ENCODE peak calls at places on chromosomes 5 and 9, in eight cellular contexts. W is B cell, J is tibial artery, Y is HFFc6, O is PC-9, X is AG04450, K is A549, A is RWPE1. U is an unnamed sample.

GRCh38 chr5:143219696-143220095 is 183.8 kb downstream of the NR3C1 start:
- DNase-seq in W (no peak), J (no peak), Y (peak), O (no peak), X (no peak), K (no peak), A (no peak), U (no peak)

GRCh38 chr9:133247632-133248031 is 27.4 kb downstream of the ABO start:
- DNase-seq in W (no peak), J (no peak), Y (no peak), O (no peak), X (no peak), K (no peak), A (no peak), U (no peak)

GRCh38 chr5:9545959-9546851 is at the start of gene SEMA5A:
- DNase-seq in W (no peak), J (peak), Y (peak), O (peak), X (no peak), K (no peak), A (peak), U (no peak)

GRCh38 chr9:96071245-96072124 is 196.0 kb downstream of the ERCC6L2 start:
- DNase-seq in W (no peak), J (no peak), Y (peak), O (no peak), X (no peak), K (peak), A (peak), U (no peak)

GRCh38 chr9:89903076-89903475 is 298.3 kb downstream of the GADD45G start:
- DNase-seq in W (no peak), J (no peak), Y (no peak), O (no peak), X (no peak), K (no peak), A (no peak), U (no peak)

GRCh38 chr5:14552017-14552416 is 29.6 kb upstream of the OTULINL start:
- DNase-seq in W (no peak), J (peak), Y (no peak), O (no peak), X (no peak), K (no peak), A (no peak), U (no peak)

GRCh38 chr5:28301676-28302075 is 1263.3 kb upstream of the CDH9 start:
- DNase-seq in W (no peak), J (no peak), Y (no peak), O (peak), X (no peak), K (no peak), A (peak), U (no peak)

GRCh38 chr5:169242175-169242848 is 58.6 kb downstream of the SLIT3 start:
- DNase-seq in W (no peak), J (no peak), Y (no peak), O (no peak), X (no peak), K (no peak), A (no peak), U (no peak)

GRCh38 chr5:173321886-173322285 is 6.3 kb downstream of the STC2 start:
- DNase-seq in W (no peak), J (no peak), Y (peak), O (no peak), X (no peak), K (no peak), A (no peak), U (no peak)

GRCh38 chr5:173750538-173751265 is 134.3 kb upstream of the BOD1 start:
- DNase-seq in W (no peak), J (no peak), Y (no peak), O (no peak), X (no peak), K (no peak), A (no peak), U (no peak)

GRCh38 chr9:114678847-114679246 is 3.1 kb downstream of the TEX48 start:
- DNase-seq in W (no peak), J (no peak), Y (no peak), O (no peak), X (no peak), K (no peak), A (no peak), U (no peak)

GRCh38 chr5:134467231-134467630 is 55.5 kb upstream of the CDKN2AIPNL start:
- DNase-seq in W (no peak), J (no peak), Y (no peak), O (no peak), X (no peak), K (no peak), A (no peak), U (no peak)

GRCh38 chr9:77648458-77649108 is 461 bp upstream of the GNA14 start:
- DNase-seq in W (no peak), J (peak), Y (no peak), O (peak), X (no peak), K (no peak), A (peak), U (no peak)

GRCh38 chr5:134879456-134879855 is 5.3 kb downstream of the TXNDC15 start:
- DNase-seq in W (no peak), J (no peak), Y (no peak), O (no peak), X (no peak), K (no peak), A (no peak), U (no peak)

GRCh38 chr5:1892685-1893445 is 10.1 kb upstream of the IRX4 start:
- DNase-seq in W (no peak), J (no peak), Y (no peak), O (no peak), X (no peak), K (no peak), A (no peak), U (no peak)

GRCh38 chr9:86821011-86821845 is 126.1 kb downstream of the GAS1 start:
- DNase-seq in W (no peak), J (no peak), Y (no peak), O (no peak), X (no peak), K (no peak), A (no peak), U (no peak)

GRCh38 chr9:113892861-113893491 is 16.9 kb downstream of the ZNF618 start:
- DNase-seq in W (no peak), J (no peak), Y (no peak), O (no peak), X (no peak), K (no peak), A (no peak), U (no peak)

GRCh38 chr9:12391839-12392509 is 301.2 kb upstream of the TYRP1 start:
- DNase-seq in W (no peak), J (no peak), Y (no peak), O (no peak), X (no peak), K (no peak), A (no peak), U (no peak)

GRCh38 chr5:111680737-111681413 is 76.1 kb downstream of the NREP start:
- DNase-seq in W (no peak), J (peak), Y (peak), O (peak), X (peak), K (peak), A (peak), U (no peak)

GRCh38 chr5:57405984-57406383 is 76.6 kb downstream of the ACTBL2 start:
- DNase-seq in W (no peak), J (no peak), Y (no peak), O (no peak), X (no peak), K (no peak), A (no peak), U (no peak)

GRCh38 chr5:4553968-4554367 is 586.2 kb upstream of the ADAMTS16 start:
- DNase-seq in W (no peak), J (no peak), Y (no peak), O (no peak), X (no peak), K (no peak), A (no peak), U (no peak)

GRCh38 chr9:20658677-20659473 is 25.2 kb upstream of the FOCAD start:
- DNase-seq in W (no peak), J (no peak), Y (no peak), O (no peak), X (no peak), K (peak), A (no peak), U (no peak)

GRCh38 chr9:114643001-114643400 is 14.6 kb downstream of the TEX53 start:
- DNase-seq in W (no peak), J (no peak), Y (no peak), O (no peak), X (no peak), K (no peak), A (no peak), U (no peak)

GRCh38 chr9:69215774-69216482 is 41.9 kb downstream of the TJP2 start:
- DNase-seq in W (no peak), J (no peak), Y (no peak), O (no peak), X (no peak), K (no peak), A (no peak), U (no peak)

GRCh38 chr5:91206734-91207133 is 176.4 kb downstream of the ARRDC3 start:
- DNase-seq in W (no peak), J (no peak), Y (peak), O (no peak), X (no peak), K (no peak), A (no peak), U (no peak)

GRCh38 chr5:154197801-154198461 is 7.4 kb downstream of the GALNT10 start:
- DNase-seq in W (no peak), J (no peak), Y (peak), O (peak), X (no peak), K (peak), A (peak), U (peak)

GRCh38 chr5:64767959-64768357 is 533 bp downstream of the SREK1IP1 start:
- DNase-seq in W (no peak), J (no peak), Y (no peak), O (no peak), X (no peak), K (no peak), A (no peak), U (no peak)

DNA sequence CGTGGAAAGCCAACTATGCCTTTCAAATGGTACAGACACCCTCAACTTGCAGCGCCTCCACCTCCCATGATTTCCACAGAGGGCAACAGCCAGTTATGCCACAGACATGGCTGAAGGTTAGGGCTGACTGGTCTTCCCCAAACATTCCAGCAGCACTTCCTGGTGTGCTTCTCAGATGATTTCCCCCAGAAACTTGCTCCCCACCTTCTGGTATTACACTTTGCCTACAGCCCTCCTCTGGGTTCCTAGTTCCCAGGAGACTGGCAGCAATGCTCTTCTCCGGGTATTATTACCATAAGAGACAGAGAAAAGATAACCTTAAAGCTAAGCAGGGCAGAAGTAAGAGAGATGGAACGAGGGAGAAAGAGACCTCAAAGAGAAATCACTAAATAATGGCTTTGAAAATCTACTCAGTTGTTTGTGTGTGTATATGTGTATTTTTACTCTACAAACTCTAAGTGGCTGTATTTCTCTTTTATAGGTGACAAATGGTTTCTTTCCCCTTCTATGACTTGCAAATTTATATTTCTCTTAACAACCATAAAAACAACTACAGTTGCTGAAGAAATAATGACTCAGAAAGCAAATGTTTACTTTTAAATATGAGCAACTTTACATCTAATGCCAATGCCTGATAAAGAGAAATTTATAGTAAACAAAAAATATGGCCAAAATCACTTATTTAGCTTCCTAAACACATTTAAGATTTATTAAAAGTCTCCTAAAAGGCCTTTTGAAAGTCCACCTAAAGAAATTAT is 133.7 kb downstream of the PDE4D start:
- DNase-seq in W (no peak), J (no peak), Y (no peak), O (peak), X (no peak), K (peak), A (no peak), U (no peak)
- TF ChIP-seq CTCF in W (no peak), J (no peak), Y (no peak), O (no peak), X (no peak), K (no peak), A (no peak), U (no peak)

GRCh38 chr9:83714316-83714715 is 6.6 kb upstream of the UBQLN1 start:
- DNase-seq in W (no peak), J (no peak), Y (no peak), O (no peak), X (no peak), K (no peak), A (no peak), U (no peak)
- TF ChIP-seq CTCF in W (peak), J (peak), Y (peak), O (peak), X (peak), K (no peak), A (peak), U (peak)

GRCh38 chr5:77518304-77518703 is 26.2 kb upstream of the WDR41 start:
- DNase-seq in W (no peak), J (no peak), Y (no peak), O (no peak), X (no peak), K (peak), A (peak), U (no peak)
- TF ChIP-seq CTCF in W (no peak), J (no peak), Y (peak), O (peak), X (peak), K (peak), A (peak), U (no peak)

DNA sequence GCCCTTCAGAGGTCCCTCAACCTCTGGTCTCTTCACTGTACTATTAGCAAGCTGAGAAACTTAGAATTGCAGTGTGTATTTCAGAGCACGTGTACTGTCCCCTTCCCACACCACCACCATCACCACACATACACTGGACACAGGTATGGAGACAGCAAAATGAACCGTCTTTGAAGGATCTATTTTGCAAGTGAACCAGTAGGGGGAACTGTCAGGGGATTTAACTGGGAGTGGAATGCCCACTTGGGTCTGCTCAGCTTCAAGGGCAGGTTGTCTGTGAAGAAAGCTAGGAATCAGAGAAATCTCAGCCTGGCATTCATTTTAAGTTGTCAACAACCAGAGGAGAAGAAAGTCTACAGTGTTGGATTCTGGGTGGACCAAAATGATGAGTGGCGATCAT is 147.0 kb downstream of the DCP2 start:
- DNase-seq in W (no peak), J (no peak), Y (no peak), O (no peak), X (no peak), K (peak), A (no peak), U (no peak)
- TF ChIP-seq CTCF in W (no peak), J (no peak), Y (peak), O (no peak), X (peak), K (peak), A (no peak), U (no peak)

DNA sequence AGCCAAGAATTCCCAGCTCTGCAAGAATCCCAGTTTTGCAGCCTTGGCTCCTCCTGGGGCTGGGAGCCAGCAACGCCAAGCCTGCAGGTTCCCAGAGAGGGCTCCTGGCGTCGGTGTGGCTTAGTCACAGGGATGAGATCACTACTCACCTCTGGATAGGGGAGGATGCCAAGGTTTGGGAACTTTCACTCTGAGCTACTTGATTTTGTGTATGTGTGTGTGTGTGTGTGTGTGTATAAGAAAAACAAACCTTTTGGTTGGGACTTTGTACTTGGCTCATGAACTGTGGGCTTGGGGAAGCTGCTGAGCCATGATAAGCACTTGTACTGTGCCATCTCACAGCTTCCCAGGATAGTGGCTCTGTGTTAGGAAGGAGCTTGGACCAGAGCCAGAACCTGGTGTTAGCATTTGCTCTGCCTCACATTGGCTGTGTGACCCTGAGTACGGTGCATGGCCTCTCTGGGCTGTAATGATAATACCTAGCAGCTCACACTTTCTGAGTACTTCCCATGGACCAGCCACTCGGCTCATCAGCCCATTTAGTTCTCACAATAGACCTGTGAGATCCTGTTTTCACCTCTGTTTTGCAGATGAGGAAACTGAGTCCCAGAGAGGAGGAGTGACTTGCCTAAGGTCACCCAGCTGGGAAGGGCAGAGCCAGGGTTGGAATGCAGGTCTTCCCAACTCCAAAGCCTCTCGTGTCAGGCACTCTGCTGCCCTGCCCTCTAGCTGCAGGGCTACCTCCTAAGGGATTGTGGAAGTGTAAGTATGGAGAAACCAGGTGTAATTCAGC is 41.4 kb upstream of the DAB2IP start:
- DNase-seq in W (no peak), J (peak), Y (peak), O (peak), X (peak), K (peak), A (peak), U (no peak)
- TF ChIP-seq CTCF in W (no peak), J (no peak), Y (no peak), O (no peak), X (no peak), K (no peak), A (no peak), U (no peak)

DNA sequence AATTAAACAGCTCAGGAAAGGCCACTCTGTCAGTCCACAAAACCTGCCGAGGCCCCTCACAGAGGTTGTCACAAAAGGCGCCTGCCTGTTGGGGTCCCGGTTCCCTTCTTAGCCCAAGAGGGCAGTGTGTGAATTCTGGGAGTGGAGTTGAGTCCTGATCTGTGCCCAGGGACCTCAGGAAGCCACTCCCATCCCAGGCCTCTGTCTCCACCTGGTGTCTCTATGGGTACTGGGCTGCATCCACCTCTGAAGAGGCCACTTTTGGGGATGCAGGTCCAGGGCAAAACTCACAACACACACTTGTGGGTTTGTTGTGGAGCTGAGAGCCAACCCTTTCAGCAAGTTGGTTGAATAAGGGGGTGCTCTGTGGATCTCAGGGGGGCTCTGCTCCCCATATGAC is 74.3 kb upstream of the STXBP1 start:
- DNase-seq in W (no peak), J (no peak), Y (no peak), O (no peak), X (no peak), K (no peak), A (peak), U (no peak)
- TF ChIP-seq CTCF in W (no peak), J (no peak), Y (peak), O (peak), X (peak), K (peak), A (no peak), U (no peak)

GRCh38 chr5:109409061-109409843 is 522 bp downstream of the PJA2 start:
- DNase-seq in W (peak), J (peak), Y (peak), O (peak), X (no peak), K (peak), A (peak), U (peak)

GRCh38 chr5:109411627-109412026 is 1.9 kb upstream of the PJA2 start:
- DNase-seq in W (no peak), J (no peak), Y (peak), O (no peak), X (peak), K (peak), A (peak), U (no peak)

GRCh38 chr5:109410389-109411174 is 808 bp upstream of the PJA2 start:
- DNase-seq in W (peak), J (peak), Y (peak), O (peak), X (no peak), K (peak), A (peak), U (peak)

GRCh38 chr5:109411175-109411514 is 1.4 kb upstream of the PJA2 start:
- DNase-seq in W (no peak), J (no peak), Y (no peak), O (no peak), X (no peak), K (no peak), A (no peak), U (no peak)

GRCh38 chr5:109409844-109410388 is at the start of gene PJA2:
- DNase-seq in W (peak), J (peak), Y (peak), O (peak), X (peak), K (peak), A (peak), U (peak)
- TF ChIP-seq CTCF in W (peak), J (peak), Y (peak), O (no peak), X (peak), K (no peak), A (no peak), U (no peak)

GRCh38 chr9:134381671-134382505 is 55.6 kb downstream of the RXRA start:
- DNase-seq in W (peak), J (no peak), Y (no peak), O (no peak), X (no peak), K (no peak), A (no peak), U (peak)
- TF ChIP-seq CTCF in W (peak), J (no peak), Y (peak), O (peak), X (peak), K (peak), A (no peak), U (peak)

GRCh38 chr9:128412120-128412790 is 8.4 kb upstream of the CERCAM start:
- DNase-seq in W (no peak), J (peak), Y (peak), O (peak), X (no peak), K (peak), A (no peak), U (peak)
- TF ChIP-seq CTCF in W (peak), J (peak), Y (peak), O (peak), X (peak), K (peak), A (peak), U (peak)

GRCh38 chr5:138632900-138633489 is 57.8 kb upstream of the HSPA9 start:
- DNase-seq in W (no peak), J (peak), Y (peak), O (peak), X (peak), K (peak), A (no peak), U (no peak)
- TF ChIP-seq CTCF in W (no peak), J (peak), Y (peak), O (peak), X (peak), K (peak), A (no peak), U (peak)